ENCODE peak calls at places on chromosomes 12 and 14, in nine cellular contexts. Q, H, D, C, M, K, Z, B and E are unnamed samples.

GRCh38 chr14:90491221-90491867 is 94.5 kb downstream of the CALM1 start:
- DNase-seq in Q (no peak), H (no peak), D (peak), C (peak), M (no peak), K (no peak), Z (no peak), B (no peak), E (peak)

GRCh38 chr12:75724913-75725312 is 213.5 kb upstream of the KRR1 start:
- DNase-seq in Q (no peak), H (peak), D (peak), C (peak), M (no peak), K (no peak), Z (no peak), B (peak), E (peak)

GRCh38 chr12:32072102-32072501 is 34.5 kb upstream of the BICD1 start:
- DNase-seq in Q (no peak), H (no peak), D (peak), C (no peak), M (no peak), K (no peak), Z (no peak), B (no peak), E (no peak)

GRCh38 chr12:120956579-120957360 is 21.6 kb upstream of the HNF1A start:
- DNase-seq in Q (no peak), H (no peak), D (no peak), C (no peak), M (no peak), K (no peak), Z (peak), B (no peak), E (no peak)

GRCh38 chr14:105187935-105188524 is 6.9 kb upstream of the NUDT14 start:
- DNase-seq in Q (no peak), H (no peak), D (no peak), C (no peak), M (no peak), K (no peak), Z (peak), B (peak), E (no peak)

GRCh38 chr12:122021822-122022392 is at the start of gene BCL7A:
- DNase-seq in Q (peak), H (peak), D (peak), C (peak), M (no peak), K (peak), Z (peak), B (peak), E (peak)

GRCh38 chr14:89226789-89227489 is 190.1 kb downstream of the FOXN3 start:
- DNase-seq in Q (no peak), H (no peak), D (no peak), C (peak), M (no peak), K (no peak), Z (no peak), B (no peak), E (no peak)

GRCh38 chr14:78319826-78320635 is 149.9 kb downstream of the NRXN3 start:
- DNase-seq in Q (no peak), H (no peak), D (no peak), C (peak), M (no peak), K (peak), Z (no peak), B (no peak), E (no peak)

GRCh38 chr12:108129017-108129812 is at the start of gene WSCD2:
- DNase-seq in Q (peak), H (peak), D (peak), C (no peak), M (no peak), K (peak), Z (peak), B (peak), E (peak)

GRCh38 chr12:80107221-80107620 is 7.9 kb downstream of the OTOGL start:
- DNase-seq in Q (no peak), H (no peak), D (no peak), C (peak), M (no peak), K (no peak), Z (no peak), B (no peak), E (no peak)

GRCh38 chr14:36224176-36224575 is 47.7 kb upstream of the PTCSC3 start:
- DNase-seq in Q (no peak), H (no peak), D (no peak), C (no peak), M (no peak), K (no peak), Z (no peak), B (peak), E (no peak)

GRCh38 chr12:67446716-67447115 is 177.6 kb downstream of the CAND1 start:
- DNase-seq in Q (no peak), H (no peak), D (no peak), C (no peak), M (no peak), K (no peak), Z (no peak), B (no peak), E (no peak)

GRCh38 chr12:42961395-42961794 is 371.8 kb upstream of the PRICKLE1 start:
- DNase-seq in Q (peak), H (peak), D (no peak), C (peak), M (peak), K (no peak), Z (no peak), B (peak), E (peak)

GRCh38 chr14:98994571-98994970 is 277.4 kb downstream of the BCL11B start:
- DNase-seq in Q (no peak), H (no peak), D (no peak), C (no peak), M (no peak), K (peak), Z (no peak), B (no peak), E (no peak)

GRCh38 chr12:2959508-2960431 is 573 bp downstream of the TEAD4 start:
- DNase-seq in Q (peak), H (peak), D (peak), C (peak), M (no peak), K (peak), Z (no peak), B (peak), E (peak)

GRCh38 chr14:101132588-101132987 is 229.1 kb upstream of the RTL1 start:
- DNase-seq in Q (no peak), H (no peak), D (no peak), C (no peak), M (no peak), K (peak), Z (no peak), B (no peak), E (no peak)

GRCh38 chr14:35333347-35333730 is 41.2 kb downstream of the PSMA6 start:
- DNase-seq in Q (peak), H (no peak), D (no peak), C (no peak), M (no peak), K (peak), Z (peak), B (no peak), E (no peak)

GRCh38 chr14:44988694-44989093 is 26.7 kb downstream of the TOGARAM1 start:
- DNase-seq in Q (no peak), H (no peak), D (no peak), C (no peak), M (no peak), K (peak), Z (no peak), B (no peak), E (no peak)

DNA sequence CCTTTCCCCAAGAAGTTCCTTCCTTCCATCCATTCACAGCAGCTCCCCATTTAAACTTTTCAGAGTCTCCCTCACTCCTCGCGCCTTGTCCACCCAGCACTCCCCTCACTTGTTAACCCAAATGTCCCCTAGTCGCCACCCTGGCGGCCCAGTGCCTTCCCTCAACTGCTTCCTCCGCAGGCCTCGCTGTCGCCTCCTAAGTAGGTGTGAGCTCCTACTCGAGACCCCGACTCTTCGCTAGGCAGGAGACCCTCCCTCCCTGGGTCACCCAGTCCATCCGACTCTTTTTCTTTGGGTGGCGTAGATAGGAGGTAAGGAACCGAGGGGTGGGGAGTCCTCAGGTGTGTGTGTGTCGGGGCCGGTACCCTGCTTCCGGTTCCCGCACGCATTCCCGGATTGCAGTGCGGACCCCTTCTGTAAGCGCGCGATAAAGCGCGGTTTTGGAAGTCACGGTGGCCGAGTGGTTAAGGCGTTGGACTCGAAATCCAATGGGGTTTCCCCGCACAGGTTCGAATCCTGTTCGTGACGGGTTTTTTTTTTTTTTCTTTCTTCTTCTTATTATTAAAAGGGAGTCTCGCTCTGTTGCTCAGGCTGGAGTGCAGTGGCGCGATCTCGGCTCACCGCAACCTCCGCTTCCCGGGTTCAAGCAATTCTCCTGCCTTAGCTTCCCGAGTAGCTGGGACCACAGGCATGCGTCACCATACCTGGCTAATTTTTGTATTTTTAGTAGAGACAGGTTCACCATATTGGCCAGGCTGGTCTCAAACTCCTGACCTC is 823 bp upstream of the SMARCC2 start:
- DNase-seq in Q (peak), H (peak), D (peak), C (peak), M (peak), K (peak), Z (peak), B (peak), E (peak)
- TF ChIP-seq CTCF in Q (no peak), H (no peak), D (peak), C (no peak), M (no peak), K (peak), Z (no peak), B (no peak), E (no peak)

DNA sequence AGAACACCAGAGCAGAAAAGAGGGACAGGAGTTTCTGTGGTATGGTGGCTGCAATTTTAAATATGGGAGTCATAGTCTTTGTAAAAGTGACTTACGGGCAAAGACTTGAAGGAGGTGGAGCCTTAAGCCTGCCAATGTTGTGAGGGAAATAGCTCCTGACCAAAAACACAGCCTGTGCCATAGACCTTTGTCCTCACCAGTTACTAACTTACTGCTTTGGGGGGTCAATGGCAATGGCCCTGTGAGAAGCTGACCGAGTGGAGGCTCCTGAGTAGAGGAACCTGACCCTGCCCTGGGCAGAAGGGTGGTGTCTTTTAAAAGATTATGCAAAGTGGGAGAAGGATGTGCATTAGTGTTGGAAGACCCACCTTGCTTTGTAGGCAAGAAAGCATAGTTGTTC is 3.8 kb downstream of the MTHFD1 start:
- DNase-seq in Q (peak), H (no peak), D (no peak), C (no peak), M (no peak), K (no peak), Z (no peak), B (no peak), E (no peak)
- H3K4me3 ChIP-seq in Q (peak), H (no peak), D (no peak), C (no peak), M (no peak), K (no peak), Z (no peak), B (no peak), E (no peak)

GRCh38 chr12:113788020-113788856 is 177.9 kb downstream of the RBM19 start:
- DNase-seq in Q (no peak), H (no peak), D (no peak), C (peak), M (no peak), K (no peak), Z (no peak), B (peak), E (peak)

GRCh38 chr12:113781415-113782198 is 184.5 kb downstream of the RBM19 start:
- DNase-seq in Q (peak), H (no peak), D (no peak), C (peak), M (peak), K (no peak), Z (no peak), B (peak), E (peak)

GRCh38 chr12:113783811-113784210 is 182.3 kb downstream of the RBM19 start:
- DNase-seq in Q (no peak), H (no peak), D (no peak), C (no peak), M (no peak), K (no peak), Z (no peak), B (no peak), E (no peak)

GRCh38 chr12:113786107-113786506 is 180.0 kb downstream of the RBM19 start:
- DNase-seq in Q (peak), H (no peak), D (no peak), C (no peak), M (no peak), K (no peak), Z (no peak), B (peak), E (peak)
- TF ChIP-seq CTCF in Q (peak), H (no peak), D (no peak), C (no peak), M (peak), K (peak), Z (no peak), B (peak), E (no peak)

DNA sequence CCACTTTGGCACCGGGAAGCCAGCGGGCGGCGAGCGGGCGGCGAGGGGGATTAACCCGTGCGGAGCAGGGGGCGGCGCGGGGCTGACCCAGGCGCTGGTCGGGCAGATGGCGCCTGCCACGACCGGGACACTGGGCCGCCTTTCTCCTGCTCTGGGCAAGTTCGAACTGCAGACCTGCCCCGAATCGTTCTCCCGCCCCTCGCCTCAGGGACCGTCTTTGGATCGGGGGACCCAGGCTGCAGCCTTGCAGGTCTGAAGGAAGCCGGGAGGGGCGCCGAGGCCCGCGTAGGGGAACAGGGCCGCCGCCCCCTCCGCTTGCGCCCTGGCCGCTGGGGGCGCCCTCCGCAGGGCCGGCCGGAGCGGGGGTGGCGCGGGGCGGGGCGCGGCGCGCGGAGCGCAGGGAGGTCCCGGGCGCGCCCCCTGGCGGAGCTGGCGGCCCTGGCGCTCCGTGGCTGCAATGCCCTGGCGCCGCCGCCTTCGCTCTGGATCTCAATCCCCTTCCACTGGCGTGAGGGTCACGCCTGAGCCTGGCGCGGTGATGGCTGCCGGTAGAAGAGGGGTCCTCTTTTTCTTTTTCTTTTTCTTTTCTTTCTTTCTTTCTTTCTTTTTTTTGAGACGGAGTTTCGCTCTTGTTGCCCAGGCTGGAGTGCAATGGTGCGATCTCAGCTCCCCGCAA is 447 bp upstream of the LTBP2 start:
- DNase-seq in Q (peak), H (peak), D (peak), C (peak), M (no peak), K (peak), Z (peak), B (peak), E (peak)
- H3K4me3 ChIP-seq in Q (peak), H (peak), D (peak), C (peak), M (peak), K (peak), Z (peak), B (peak), E (peak)

GRCh38 chr12:4119157-4119761 is 154.3 kb upstream of the CCND2 start:
- DNase-seq in Q (no peak), H (no peak), D (no peak), C (no peak), M (no peak), K (no peak), Z (no peak), B (no peak), E (no peak)

GRCh38 chr12:4118017-4118510 is 155.5 kb upstream of the CCND2 start:
- DNase-seq in Q (no peak), H (peak), D (peak), C (peak), M (no peak), K (no peak), Z (peak), B (no peak), E (peak)

GRCh38 chr12:4118601-4119156 is 154.9 kb upstream of the CCND2 start:
- DNase-seq in Q (no peak), H (no peak), D (no peak), C (no peak), M (no peak), K (no peak), Z (no peak), B (no peak), E (no peak)

GRCh38 chr12:4116251-4117111 is 157.1 kb upstream of the CCND2 start:
- DNase-seq in Q (peak), H (peak), D (no peak), C (peak), M (no peak), K (no peak), Z (peak), B (no peak), E (peak)

DNA sequence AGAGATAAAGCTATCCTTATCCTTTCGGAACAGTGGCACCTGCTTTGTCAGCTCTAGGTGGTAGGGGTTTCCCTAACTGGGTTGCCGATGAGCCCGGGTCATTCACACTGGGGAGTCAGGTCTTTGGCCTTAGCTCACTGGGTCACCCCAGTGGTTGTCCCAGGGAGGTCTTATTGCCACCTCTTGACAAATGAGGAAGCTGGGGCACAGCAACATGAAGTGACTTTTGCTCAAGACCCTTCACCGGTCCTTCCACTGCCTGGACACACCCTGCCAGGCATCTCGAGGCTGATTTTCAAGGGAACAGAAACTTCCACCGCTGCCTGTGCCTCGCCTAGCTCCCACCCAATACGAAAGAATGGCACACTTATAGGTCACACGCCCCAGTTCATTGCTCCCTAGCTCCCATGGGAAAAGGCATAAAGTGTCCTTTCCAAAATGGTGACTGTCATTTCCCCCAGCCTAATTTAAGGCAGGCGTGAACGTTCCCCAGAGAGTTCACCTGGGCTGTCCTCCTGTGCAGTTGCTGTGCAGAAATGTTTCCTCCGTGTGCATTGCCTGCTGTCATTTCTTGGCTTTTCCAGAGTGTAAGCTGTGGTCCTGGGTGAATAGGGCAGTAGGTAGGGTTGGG is 156.1 kb upstream of the CCND2 start:
- DNase-seq in Q (no peak), H (no peak), D (no peak), C (no peak), M (no peak), K (no peak), Z (no peak), B (no peak), E (no peak)
- TF ChIP-seq CTCF in Q (no peak), H (no peak), D (no peak), C (no peak), M (no peak), K (no peak), Z (no peak), B (no peak), E (no peak)

GRCh38 chr12:110048242-110049027 is at the start of gene C12orf76:
- DNase-seq in Q (peak), H (peak), D (peak), C (peak), M (peak), K (peak), Z (peak), B (peak), E (peak)

GRCh38 chr12:110050927-110051326 is 2.6 kb upstream of the C12orf76 start:
- DNase-seq in Q (no peak), H (no peak), D (no peak), C (no peak), M (no peak), K (no peak), Z (peak), B (no peak), E (no peak)

GRCh38 chr12:110047297-110047940 is 903 bp downstream of the C12orf76 start:
- DNase-seq in Q (no peak), H (no peak), D (no peak), C (no peak), M (no peak), K (no peak), Z (no peak), B (no peak), E (no peak)

GRCh38 chr12:110042260-110042659 is 6.1 kb downstream of the C12orf76 start:
- DNase-seq in Q (no peak), H (no peak), D (no peak), C (no peak), M (no peak), K (no peak), Z (no peak), B (no peak), E (no peak)

DNA sequence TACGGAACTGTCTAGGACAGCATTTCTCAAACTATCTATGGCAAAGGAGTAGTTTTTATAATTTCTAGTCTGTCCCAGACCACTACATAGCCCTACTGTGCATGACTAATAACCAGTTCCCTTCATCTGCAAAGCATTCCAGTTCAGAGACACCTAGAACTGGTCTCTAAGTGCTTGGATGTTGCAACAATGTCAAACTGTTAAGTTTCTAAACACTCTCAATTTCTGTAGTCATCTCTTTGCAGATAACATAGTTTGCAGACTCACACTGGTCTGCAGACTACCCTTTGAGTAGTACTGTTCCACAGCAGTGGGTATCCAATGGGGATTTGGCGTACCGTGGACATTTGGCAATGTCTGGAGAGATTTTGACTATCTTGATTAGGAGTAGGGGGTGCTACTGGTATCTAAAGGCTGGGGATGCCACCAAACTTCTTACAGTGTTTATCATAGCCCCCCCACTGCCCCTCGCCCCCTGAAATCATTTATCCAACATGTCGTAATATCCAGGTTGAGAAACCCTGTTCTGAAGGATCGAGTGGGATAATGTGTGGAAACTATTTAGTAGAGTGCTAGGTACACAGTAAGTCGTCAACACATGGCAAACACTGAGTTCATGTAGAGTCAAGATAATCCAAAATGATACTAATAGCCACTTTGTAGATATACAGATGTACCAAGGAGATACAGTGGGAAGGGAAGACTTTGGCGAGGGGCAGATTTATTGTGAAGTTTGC is 1.7 kb downstream of the C12orf76 start:
- DNase-seq in Q (no peak), H (no peak), D (no peak), C (peak), M (no peak), K (no peak), Z (no peak), B (no peak), E (no peak)
- H3K4me3 ChIP-seq in Q (no peak), H (no peak), D (no peak), C (no peak), M (peak), K (peak), Z (no peak), B (peak), E (no peak)